ENCODE peak calls at places on chromosomes 11 and 22, in ten cellular contexts. K is fibroblast of lung; L is K562; P is NCI-H774; M is GM04504; B is stimulated activated naive CD8-positive, alpha-beta T cell treated with anti-CD3 and anti-CD28 coated beads, Interleukin-15, Interleukin-2, amounts not matched to agents 100 U/mL and 50 U/mL, for 24 hours; G is amniotic stem cell; D is MM.1S; Q is nephron progenitor cell; J is cardiac muscle cell. Y is an unnamed sample.
A peak's percentile ranks its signal among the peaks of the same experiment; 100 is the strongest.

GRCh38 chr11:6602096-6602940 is 1.1 kb downstream of the RRP8 start:
- DNase-seq in K (no peak), L (no peak), P (no peak), M (no peak), B (no peak), G (no peak), D (no peak), Q (no peak), J (no peak), Y (no peak)

GRCh38 chr22:50578776-50579310 is 616 bp upstream of the CPT1B start:
- DNase-seq in K (no peak), L (no peak), P (no peak), M (no peak), B (no peak), G (no peak), D (no peak), Q (no peak), J (no peak), Y (peak; percentile 12)

GRCh38 chr11:17554487-17554886 is 7.4 kb downstream of the OTOG start:
- DNase-seq in K (no peak), L (peak; percentile 42), P (no peak), M (no peak), B (no peak), G (no peak), D (no peak), Q (no peak), J (no peak), Y (no peak)

GRCh38 chr11:130177782-130178181 is 18.2 kb downstream of the ST14 start:
- DNase-seq in K (no peak), L (no peak), P (peak; percentile 23), M (no peak), B (no peak), G (no peak), D (no peak), Q (no peak), J (no peak), Y (no peak)

GRCh38 chr11:62909107-62909894 is 11.9 kb downstream of the CHRM1 start:
- DNase-seq in K (peak; percentile 50), L (peak; percentile 72), P (no peak), M (no peak), B (peak; percentile 57), G (no peak), D (peak; percentile 30), Q (peak; percentile 77), J (peak; percentile 87), Y (peak; percentile 67)

GRCh38 chr11:64777449-64778222 is 706 bp downstream of the SF1 start:
- DNase-seq in K (peak; percentile 81), L (peak; percentile 96), P (peak; percentile 90), M (peak; percentile 71), B (peak; percentile 89), G (peak; percentile 62), D (peak; percentile 88), Q (peak; percentile 85), J (peak; percentile 90), Y (peak; percentile 98)

GRCh38 chr11:12599408-12600143 is 74.6 kb upstream of the TEAD1 start:
- DNase-seq in K (no peak), L (peak; percentile 68), P (peak; percentile 70), M (no peak), B (peak; percentile 62), G (no peak), D (peak; percentile 55), Q (peak; percentile 67), J (peak; percentile 55), Y (no peak)

GRCh38 chr11:27596388-27596787 is 89.8 kb upstream of the LIN7C start:
- DNase-seq in K (no peak), L (no peak), P (no peak), M (no peak), B (no peak), G (no peak), D (no peak), Q (no peak), J (no peak), Y (no peak)

GRCh38 chr11:124402326-124402922 is 3.6 kb upstream of the OR8B3 start:
- DNase-seq in K (peak; percentile 85), L (peak; percentile 67), P (peak; percentile 8), M (peak; percentile 58), B (peak; percentile 65), G (peak; percentile 72), D (peak; percentile 64), Q (peak; percentile 61), J (peak; percentile 62), Y (peak; percentile 83)

Y was measured in AG08396.